ENCODE peak calls at places on chromosomes 11 and 22, in eight cellular contexts. P is T-helper 9 cell; F is activated naive CD4-positive, alpha-beta T cell treated with Interleukin-2 at 50 U/mL for 16 hours; U is NCI-H1930; Z is iPS DF 6.9; M is mucosa of gallbladder; Q is nucleus accumbens; N is GF-D8. R is an unnamed sample.

GRCh38 chr11:65104628-65105027 is 7.0 kb upstream of the TM7SF2 start:
- DNase-seq in M (no peak), Q (no peak), N (no peak), F (no peak), P (no peak), U (no peak), Z (no peak), R (no peak)

GRCh38 chr22:32217465-32217864 is 12.6 kb upstream of the RFPL2 start:
- DNase-seq in P (no peak), U (no peak), Q (no peak), M (no peak), F (no peak), N (no peak), Z (no peak), R (no peak)

GRCh38 chr11:63610604-63611394 is 3.4 kb downstream of the PLAAT3 start:
- DNase-seq in Z (no peak), N (no peak), F (no peak), P (no peak), Q (peak), M (peak), U (no peak), R (no peak)

GRCh38 chr22:21972293-21972779 is 10.3 kb downstream of the TOP3B start:
- DNase-seq in Z (no peak), U (peak), N (no peak), P (peak), M (peak), F (peak), Q (no peak), R (peak)

GRCh38 chr11:99366476-99366992 is 345.8 kb downstream of the CNTN5 start:
- DNase-seq in F (no peak), Z (no peak), P (no peak), N (no peak), M (no peak), U (no peak), Q (no peak), R (no peak)

GRCh38 chr11:13446444-13446843 is 16.6 kb downstream of the BTBD10 start:
- DNase-seq in M (no peak), Q (no peak), N (no peak), P (no peak), F (no peak), U (no peak), Z (no peak), R (no peak)

GRCh38 chr22:32218470-32218869 is 13.6 kb upstream of the RFPL2 start:
- DNase-seq in Z (no peak), Q (no peak), U (no peak), P (no peak), N (peak), M (no peak), F (no peak), R (no peak)

GRCh38 chr11:103671143-103671651 is 365.2 kb upstream of the DDI1 start:
- DNase-seq in N (no peak), P (no peak), M (no peak), U (no peak), Z (no peak), Q (no peak), F (no peak), R (no peak)

GRCh38 chr11:73430326-73430725 is 54.1 kb downstream of the RELT start:
- DNase-seq in U (no peak), P (no peak), F (no peak), Z (no peak), M (no peak), N (no peak), Q (no peak), R (no peak)

GRCh38 chr11:65278351-65278750 is 16.6 kb downstream of the POLA2 start:
- DNase-seq in Q (no peak), F (no peak), Z (no peak), U (no peak), N (no peak), P (no peak), M (no peak), R (no peak)

GRCh38 chr11:20021771-20022362 is 138.4 kb downstream of the DBX1 start:
- DNase-seq in Q (no peak), N (no peak), Z (no peak), M (no peak), F (no peak), P (no peak), U (no peak), R (no peak)

GRCh38 chr11:3162410-3163240 is 2.5 kb downstream of the OSBPL5 start:
- DNase-seq in P (no peak), Z (no peak), F (no peak), Q (peak), N (no peak), U (no peak), M (no peak), R (no peak)

GRCh38 chr11:255816-256215 is 19.0 kb downstream of the PSMD13 start:
- DNase-seq in P (no peak), U (no peak), Q (no peak), F (no peak), Z (no peak), N (no peak), M (no peak), R (no peak)

GRCh38 chr11:83681045-83681781 is 395.0 kb upstream of the CCDC90B start:
- DNase-seq in M (no peak), Q (peak), Z (no peak), F (no peak), U (peak), P (no peak), N (no peak), R (no peak)

GRCh38 chr11:13316528-13316961 is 39.0 kb downstream of the BMAL1 start:
- DNase-seq in F (no peak), M (no peak), N (no peak), P (no peak), Z (no peak), Q (no peak), U (no peak), R (no peak)

GRCh38 chr11:111063711-111064110 is 181.8 kb upstream of the POU2AF2 start:
- DNase-seq in N (no peak), P (no peak), M (no peak), F (no peak), Q (peak), Z (no peak), U (no peak), R (no peak)

GRCh38 chr22:48822278-48823233 is 1005.1 kb downstream of the BRD1 start:
- DNase-seq in Z (no peak), N (no peak), P (no peak), U (no peak), M (no peak), Q (no peak), F (no peak), R (peak)